ENCODE peak calls at places on chromosomes 11 and 22, in five cellular contexts. V is DND-41; I is small intestine; L is stimulated activated CD4-positive, alpha-beta T cell treated with anti-CD3 and anti-CD28 coated beads, Interleukin-1b, Interleukin-23, amount 100 ng/mL, for 24 hours; C is SW 1271. P is an unnamed sample.

GRCh38 chr11:117874910-117875396 is 1.5 kb downstream of the FXYD6 start:
- DNase-seq in L (no peak), I (no peak), C (no peak), V (no peak), P (no peak)

GRCh38 chr11:67435727-67436458 is 1.6 kb downstream of the PTPRCAP start:
- DNase-seq in V (no peak), C (no peak), L (no peak), I (no peak), P (no peak)

GRCh38 chr22:26846645-26847044 is 189.3 kb downstream of the MIAT start:
- DNase-seq in C (no peak), I (no peak), L (no peak), V (no peak), P (no peak)

GRCh38 chr11:61967924-61968757 is 707 bp upstream of the FTH1 start:
- DNase-seq in L (no peak), V (peak; percentile 66), C (peak; percentile 53), I (peak; percentile 55), P (no peak)

GRCh38 chr22:38842512-38843200 is 1.2 kb downstream of the NPTXR start:
- DNase-seq in L (no peak), I (no peak), V (no peak), C (no peak), P (no peak)

GRCh38 chr11:69292221-69292648 is 1.7 kb upstream of the MYEOV start:
- DNase-seq in I (no peak), L (peak; percentile 35), V (peak; percentile 35), C (peak; percentile 21), P (no peak)

GRCh38 chr11:35463211-35463810 is 44.0 kb upstream of the SLC1A2 start:
- DNase-seq in I (no peak), L (no peak), V (no peak), C (no peak), P (no peak)

GRCh38 chr11:122804161-122804560 is 34.1 kb upstream of the CRTAM start:
- DNase-seq in L (no peak), I (no peak), V (no peak), C (no peak), P (no peak)

GRCh38 chr11:823441-824291 is 4.1 kb upstream of the CRACR2B start:
- DNase-seq in V (no peak), C (no peak), L (no peak), I (no peak), P (no peak)

GRCh38 chr11:95055273-95055897 is 6.2 kb downstream of the KDM4F start:
- DNase-seq in I (no peak), L (no peak), V (no peak), C (no peak), P (no peak)

GRCh38 chr11:128632151-128632791 is 44.9 kb upstream of the ETS1 start:
- DNase-seq in C (peak; percentile 15), I (peak; percentile 17), V (peak; percentile 63), L (peak; percentile 35), P (peak; percentile 43)

GRCh38 chr11:74844072-74844471 is 95.4 kb downstream of the RNF169 start:
- DNase-seq in C (no peak), I (no peak), V (no peak), L (no peak), P (no peak)

GRCh38 chr11:96136623-96137313 is 206.2 kb downstream of the MAML2 start:
- DNase-seq in V (no peak), I (no peak), L (no peak), C (no peak), P (no peak)

GRCh38 chr11:75535039-75535563 is 9.4 kb upstream of the GDPD5 start:
- DNase-seq in L (no peak), C (no peak), I (no peak), V (no peak), P (no peak)

GRCh38 chr11:123413636-123414035 is 16.4 kb upstream of the GRAMD1B start:
- DNase-seq in L (no peak), C (no peak), V (no peak), I (peak; percentile 72), P (no peak)

GRCh38 chr11:205221-206001 is 1.8 kb downstream of the BET1L start:
- DNase-seq in V (peak; percentile 4), L (no peak), I (no peak), C (no peak), P (no peak)

GRCh38 chr11:24575392-24575791 is 78.5 kb downstream of the LUZP2 start:
- DNase-seq in V (no peak), I (no peak), C (no peak), L (no peak), P (peak; percentile 16)

GRCh38 chr11:118899706-118900360 is 16.1 kb downstream of the CXCR5 start:
- DNase-seq in C (no peak), V (no peak), I (no peak), L (no peak), P (no peak)

GRCh38 chr22:25482868-25483639 is 81.4 kb upstream of the GRK3 start:
- DNase-seq in L (no peak), I (no peak), C (no peak), V (no peak), P (no peak)

GRCh38 chr22:44023404-44024287 is 456 bp upstream of the PARVB start:
- DNase-seq in L (no peak), V (no peak), C (no peak), I (no peak), P (no peak)

GRCh38 chr11:64998141-64998540 is 1.4 kb upstream of the BATF2 start:
- DNase-seq in V (peak; percentile 37), C (peak; percentile 16), L (no peak), I (peak; percentile 52), P (no peak)

GRCh38 chr11:8826145-8826786 is 84.7 kb upstream of the AKIP1 start:
- DNase-seq in V (no peak), I (no peak), C (no peak), L (no peak), P (peak; percentile 24)

GRCh38 chr11:133474461-133474860 is 57.8 kb downstream of the OPCML start:
- DNase-seq in L (no peak), C (no peak), V (no peak), I (no peak), P (no peak)